ENCODE peak calls at places on chromosomes 6 and 20, in seven cellular contexts. One of them, this sample, is unnamed.

GRCh38 chr6:69421986-69422385 is 374.8 kb downstream of the LMBRD1 start:
- DNase-seq in left ventricle myocardium inferior: no peak
- DNase-seq in pancreas: no peak
- DNase-seq in A549: no peak
- DNase-seq in ovary: no peak
- DNase-seq in Caco-2: no peak
- DNase-seq in astrocyte of the spinal cord: no peak
- DNase-seq in this sample: no peak

GRCh38 chr20:1734269-1734858 is 76.8 kb upstream of the SIRPG start:
- DNase-seq in left ventricle myocardium inferior: no peak
- DNase-seq in pancreas: no peak
- DNase-seq in A549: peak
- DNase-seq in ovary: no peak
- DNase-seq in Caco-2: no peak
- DNase-seq in astrocyte of the spinal cord: peak
- DNase-seq in this sample: no peak

GRCh38 chr20:24657211-24657610 is 187.8 kb downstream of the SYNDIG1 start:
- DNase-seq in left ventricle myocardium inferior: no peak
- DNase-seq in pancreas: peak
- DNase-seq in A549: peak
- DNase-seq in ovary: peak
- DNase-seq in Caco-2: no peak
- DNase-seq in astrocyte of the spinal cord: peak
- DNase-seq in this sample: no peak

GRCh38 chr20:32551693-32552092 is 33.4 kb downstream of the NOL4L start:
- DNase-seq in left ventricle myocardium inferior: no peak
- DNase-seq in pancreas: no peak
- DNase-seq in A549: no peak
- DNase-seq in ovary: no peak
- DNase-seq in Caco-2: no peak
- DNase-seq in astrocyte of the spinal cord: no peak
- DNase-seq in this sample: no peak

GRCh38 chr6:42514746-42515145 is 49.1 kb upstream of the UBR2 start:
- DNase-seq in left ventricle myocardium inferior: no peak
- DNase-seq in pancreas: no peak
- DNase-seq in A549: no peak
- DNase-seq in ovary: no peak
- DNase-seq in Caco-2: no peak
- DNase-seq in astrocyte of the spinal cord: no peak
- DNase-seq in this sample: no peak

GRCh38 chr6:155275808-155276480 is 12.1 kb downstream of the CLDN20 start:
- DNase-seq in left ventricle myocardium inferior: no peak
- DNase-seq in pancreas: no peak
- DNase-seq in A549: no peak
- DNase-seq in ovary: no peak
- DNase-seq in Caco-2: no peak
- DNase-seq in astrocyte of the spinal cord: no peak
- DNase-seq in this sample: peak

GRCh38 chr6:140586426-140587061 is 1212.1 kb upstream of the CITED2 start:
- DNase-seq in left ventricle myocardium inferior: no peak
- DNase-seq in pancreas: no peak
- DNase-seq in A549: no peak
- DNase-seq in ovary: no peak
- DNase-seq in Caco-2: no peak
- DNase-seq in astrocyte of the spinal cord: no peak
- DNase-seq in this sample: no peak

GRCh38 chr6:43740321-43740960 is 29.6 kb upstream of the VEGFA start:
- DNase-seq in left ventricle myocardium inferior: no peak
- DNase-seq in pancreas: no peak
- DNase-seq in A549: no peak
- DNase-seq in ovary: no peak
- DNase-seq in Caco-2: no peak
- DNase-seq in astrocyte of the spinal cord: no peak
- DNase-seq in this sample: no peak

DNA sequence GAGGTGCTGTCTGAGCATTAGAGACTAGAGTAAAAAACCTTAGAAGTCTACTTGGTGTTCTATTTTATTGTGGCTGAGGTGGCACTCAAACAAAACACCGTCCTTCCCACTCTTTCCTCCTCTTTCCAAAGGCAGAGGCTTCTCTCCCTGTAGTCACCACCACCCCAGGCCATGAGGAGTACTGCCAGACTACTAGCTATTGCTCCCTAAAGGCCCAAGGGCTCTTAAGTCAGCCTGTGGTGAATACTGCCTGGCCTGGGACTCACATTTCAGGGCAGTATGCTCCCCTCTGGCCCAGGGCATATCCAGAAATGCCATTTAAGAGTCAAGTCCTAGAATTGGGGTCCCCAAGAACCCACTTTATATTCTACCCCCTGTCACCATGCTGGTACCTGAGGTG is 309.7 kb upstream of the IMPG1 start:
- DNase-seq in left ventricle myocardium inferior: no peak
- DNase-seq in pancreas: no peak
- DNase-seq in A549: no peak
- DNase-seq in ovary: no peak
- DNase-seq in Caco-2: no peak
- DNase-seq in astrocyte of the spinal cord: no peak
- DNase-seq in this sample: no peak
- TF ChIP-seq CTCF in left ventricle myocardium inferior: no peak
- TF ChIP-seq CTCF in pancreas: no peak
- TF ChIP-seq CTCF in A549: no peak
- TF ChIP-seq CTCF in ovary: no peak
- TF ChIP-seq CTCF in Caco-2: no peak
- TF ChIP-seq CTCF in astrocyte of the spinal cord: no peak
- TF ChIP-seq CTCF in this sample: no peak

GRCh38 chr6:108944707-108945685 is 96.8 kb downstream of the ARMC2 start:
- DNase-seq in left ventricle myocardium inferior: peak
- DNase-seq in pancreas: no peak
- DNase-seq in A549: no peak
- DNase-seq in ovary: peak
- DNase-seq in Caco-2: no peak
- DNase-seq in astrocyte of the spinal cord: peak
- DNase-seq in this sample: peak
- H3K4me3 ChIP-seq in left ventricle myocardium inferior: peak
- H3K4me3 ChIP-seq in pancreas: no peak
- H3K4me3 ChIP-seq in A549: no peak
- H3K4me3 ChIP-seq in ovary: peak
- H3K4me3 ChIP-seq in Caco-2: no peak
- H3K4me3 ChIP-seq in astrocyte of the spinal cord: no peak
- H3K4me3 ChIP-seq in this sample: peak

GRCh38 chr6:4021133-4021861 is 57.6 kb downstream of the FAM217A start:
- DNase-seq in left ventricle myocardium inferior: peak
- DNase-seq in pancreas: peak
- DNase-seq in A549: peak
- DNase-seq in ovary: peak
- DNase-seq in Caco-2: peak
- DNase-seq in astrocyte of the spinal cord: peak
- DNase-seq in this sample: peak
- TF ChIP-seq CTCF in left ventricle myocardium inferior: peak
- TF ChIP-seq CTCF in pancreas: no peak
- TF ChIP-seq CTCF in A549: no peak
- TF ChIP-seq CTCF in ovary: no peak
- TF ChIP-seq CTCF in Caco-2: no peak
- TF ChIP-seq CTCF in astrocyte of the spinal cord: peak
- TF ChIP-seq CTCF in this sample: peak

GRCh38 chr6:6317825-6318733 is 2.4 kb downstream of the F13A1 start:
- DNase-seq in left ventricle myocardium inferior: peak
- DNase-seq in pancreas: no peak
- DNase-seq in A549: no peak
- DNase-seq in ovary: no peak
- DNase-seq in Caco-2: no peak
- DNase-seq in astrocyte of the spinal cord: no peak
- DNase-seq in this sample: no peak
- H3K4me3 ChIP-seq in left ventricle myocardium inferior: peak
- H3K4me3 ChIP-seq in pancreas: no peak
- H3K4me3 ChIP-seq in A549: no peak
- H3K4me3 ChIP-seq in ovary: no peak
- H3K4me3 ChIP-seq in Caco-2: no peak
- H3K4me3 ChIP-seq in astrocyte of the spinal cord: no peak
- H3K4me3 ChIP-seq in this sample: no peak

GRCh38 chr6:89530982-89531381 is 98.0 kb downstream of the ANKRD6 start:
- DNase-seq in left ventricle myocardium inferior: peak
- DNase-seq in pancreas: no peak
- DNase-seq in A549: no peak
- DNase-seq in ovary: no peak
- DNase-seq in Caco-2: no peak
- DNase-seq in astrocyte of the spinal cord: no peak
- DNase-seq in this sample: no peak

GRCh38 chr6:89539779-89540178 is 98.8 kb downstream of the LYRM2 start:
- DNase-seq in left ventricle myocardium inferior: no peak
- DNase-seq in pancreas: no peak
- DNase-seq in A549: no peak
- DNase-seq in ovary: no peak
- DNase-seq in Caco-2: no peak
- DNase-seq in astrocyte of the spinal cord: no peak
- DNase-seq in this sample: no peak

DNA sequence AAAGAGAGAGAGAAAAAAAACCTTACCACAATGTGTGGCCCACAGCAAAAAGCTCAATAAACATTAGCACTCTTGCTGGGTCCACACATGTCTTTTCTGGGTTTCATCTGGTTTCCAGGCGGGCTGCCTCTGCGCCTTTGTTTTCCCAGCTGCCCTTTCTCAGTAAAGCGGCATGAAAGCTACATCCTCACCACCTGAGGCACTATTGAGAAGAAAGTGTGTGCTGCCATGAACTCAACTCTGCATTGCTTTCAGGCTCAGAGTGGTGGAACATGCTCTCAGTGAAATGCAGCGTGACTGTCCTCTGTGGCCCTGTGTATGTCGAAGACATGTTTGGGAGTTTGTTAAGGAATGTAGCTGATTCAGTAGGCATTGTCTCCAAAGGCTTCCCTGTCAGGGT is 102.3 kb downstream of the LYRM2 start:
- DNase-seq in left ventricle myocardium inferior: no peak
- DNase-seq in pancreas: no peak
- DNase-seq in A549: no peak
- DNase-seq in ovary: no peak
- DNase-seq in Caco-2: peak
- DNase-seq in astrocyte of the spinal cord: no peak
- DNase-seq in this sample: no peak
- TF ChIP-seq CTCF in left ventricle myocardium inferior: no peak
- TF ChIP-seq CTCF in pancreas: no peak
- TF ChIP-seq CTCF in A549: no peak
- TF ChIP-seq CTCF in ovary: no peak
- TF ChIP-seq CTCF in Caco-2: no peak
- TF ChIP-seq CTCF in astrocyte of the spinal cord: peak
- TF ChIP-seq CTCF in this sample: no peak

GRCh38 chr20:675453-676314 is at the start of gene SCRT2:
- DNase-seq in left ventricle myocardium inferior: peak
- DNase-seq in pancreas: peak
- DNase-seq in A549: peak
- DNase-seq in ovary: peak
- DNase-seq in Caco-2: peak
- DNase-seq in astrocyte of the spinal cord: peak
- DNase-seq in this sample: peak
- H3K4me3 ChIP-seq in left ventricle myocardium inferior: peak
- H3K4me3 ChIP-seq in pancreas: no peak
- H3K4me3 ChIP-seq in A549: peak
- H3K4me3 ChIP-seq in ovary: no peak
- H3K4me3 ChIP-seq in Caco-2: no peak
- H3K4me3 ChIP-seq in astrocyte of the spinal cord: no peak
- H3K4me3 ChIP-seq in this sample: no peak

GRCh38 chr6:56618050-56618449 is 24.6 kb downstream of the DST start:
- DNase-seq in left ventricle myocardium inferior: no peak
- DNase-seq in pancreas: no peak
- DNase-seq in A549: no peak
- DNase-seq in ovary: no peak
- DNase-seq in Caco-2: peak
- DNase-seq in astrocyte of the spinal cord: no peak
- DNase-seq in this sample: no peak
- TF ChIP-seq CTCF in left ventricle myocardium inferior: no peak
- TF ChIP-seq CTCF in pancreas: no peak
- TF ChIP-seq CTCF in A549: no peak
- TF ChIP-seq CTCF in ovary: no peak
- TF ChIP-seq CTCF in Caco-2: no peak
- TF ChIP-seq CTCF in astrocyte of the spinal cord: peak
- TF ChIP-seq CTCF in this sample: peak

GRCh38 chr6:139027620-139028182 is 844 bp upstream of the ABRACL start:
- DNase-seq in left ventricle myocardium inferior: no peak
- DNase-seq in pancreas: no peak
- DNase-seq in A549: no peak
- DNase-seq in ovary: no peak
- DNase-seq in Caco-2: peak
- DNase-seq in astrocyte of the spinal cord: no peak
- DNase-seq in this sample: peak
- H3K4me3 ChIP-seq in left ventricle myocardium inferior: peak
- H3K4me3 ChIP-seq in pancreas: no peak
- H3K4me3 ChIP-seq in A549: peak
- H3K4me3 ChIP-seq in ovary: peak
- H3K4me3 ChIP-seq in Caco-2: peak
- H3K4me3 ChIP-seq in astrocyte of the spinal cord: peak
- H3K4me3 ChIP-seq in this sample: peak

GRCh38 chr20:63392465-63393365 is 31.6 kb upstream of the CHRNA4 start:
- DNase-seq in left ventricle myocardium inferior: no peak
- DNase-seq in pancreas: no peak
- DNase-seq in A549: no peak
- DNase-seq in ovary: no peak
- DNase-seq in Caco-2: no peak
- DNase-seq in astrocyte of the spinal cord: no peak
- DNase-seq in this sample: no peak
- TF ChIP-seq CTCF in left ventricle myocardium inferior: no peak
- TF ChIP-seq CTCF in pancreas: no peak
- TF ChIP-seq CTCF in A549: no peak
- TF ChIP-seq CTCF in ovary: no peak
- TF ChIP-seq CTCF in Caco-2: no peak
- TF ChIP-seq CTCF in astrocyte of the spinal cord: no peak
- TF ChIP-seq CTCF in this sample: no peak

GRCh38 chr20:11919046-11919445 is 1.4 kb downstream of the BTBD3 start:
- DNase-seq in left ventricle myocardium inferior: peak
- DNase-seq in pancreas: peak
- DNase-seq in A549: no peak
- DNase-seq in ovary: no peak
- DNase-seq in Caco-2: no peak
- DNase-seq in astrocyte of the spinal cord: peak
- DNase-seq in this sample: peak

GRCh38 chr20:11918280-11918952 is 723 bp downstream of the BTBD3 start:
- DNase-seq in left ventricle myocardium inferior: no peak
- DNase-seq in pancreas: no peak
- DNase-seq in A549: no peak
- DNase-seq in ovary: no peak
- DNase-seq in Caco-2: no peak
- DNase-seq in astrocyte of the spinal cord: peak
- DNase-seq in this sample: peak

GRCh38 chr20:11920083-11920482 is 2.4 kb downstream of the BTBD3 start:
- DNase-seq in left ventricle myocardium inferior: no peak
- DNase-seq in pancreas: no peak
- DNase-seq in A549: no peak
- DNase-seq in ovary: no peak
- DNase-seq in Caco-2: no peak
- DNase-seq in astrocyte of the spinal cord: no peak
- DNase-seq in this sample: no peak

GRCh38 chr20:11921326-11921725 is 3.6 kb downstream of the BTBD3 start:
- DNase-seq in left ventricle myocardium inferior: no peak
- DNase-seq in pancreas: no peak
- DNase-seq in A549: no peak
- DNase-seq in ovary: no peak
- DNase-seq in Caco-2: no peak
- DNase-seq in astrocyte of the spinal cord: no peak
- DNase-seq in this sample: no peak

GRCh38 chr20:11919571-11919970 is 1.9 kb downstream of the BTBD3 start:
- DNase-seq in left ventricle myocardium inferior: no peak
- DNase-seq in pancreas: no peak
- DNase-seq in A549: no peak
- DNase-seq in ovary: no peak
- DNase-seq in Caco-2: no peak
- DNase-seq in astrocyte of the spinal cord: no peak
- DNase-seq in this sample: peak
- H3K4me3 ChIP-seq in left ventricle myocardium inferior: peak
- H3K4me3 ChIP-seq in pancreas: no peak
- H3K4me3 ChIP-seq in A549: no peak
- H3K4me3 ChIP-seq in ovary: peak
- H3K4me3 ChIP-seq in Caco-2: no peak
- H3K4me3 ChIP-seq in astrocyte of the spinal cord: no peak
- H3K4me3 ChIP-seq in this sample: peak

This sample was measured in fibroblast of villous mesenchyme.